ENCODE peak calls at places on chromosomes 16 and 17, in four cellular contexts. Q is K562, K is H1, C is GM12878. P is an unnamed sample.

GRCh38 chr17:34024303-34025178 is 230.5 kb upstream of the CCL2 start:
- DNase-seq in Q (peak), K (no peak), C (no peak), P (no peak)

GRCh38 chr17:4678448-4679026 is 25.4 kb downstream of the PELP1 start:
- DNase-seq in K (no peak), C (no peak), Q (no peak), P (peak)

GRCh38 chr16:76970087-76970744 is 220.8 kb upstream of the MON1B start:
- DNase-seq in C (no peak), K (no peak), Q (no peak), P (no peak)

GRCh38 chr17:27362909-27363308 is 69.0 kb downstream of the WSB1 start:
- DNase-seq in K (no peak), Q (no peak), C (no peak), P (no peak)

GRCh38 chr16:80006175-80006895 is 405.8 kb upstream of the MAF start:
- DNase-seq in C (no peak), K (no peak), Q (no peak), P (no peak)

GRCh38 chr16:89244754-89245153 is 27.3 kb downstream of the ZNF778 start:
- DNase-seq in K (no peak), C (no peak), Q (no peak), P (no peak)

GRCh38 chr17:27635275-27635823 is 4.4 kb downstream of the LGALS9 start:
- DNase-seq in K (no peak), Q (no peak), C (no peak), P (no peak)

GRCh38 chr16:65667013-65667578 is 545.2 kb upstream of the CDH11 start:
- DNase-seq in C (no peak), Q (peak), K (no peak), P (peak)

GRCh38 chr17:54029196-54029595 is 206.5 kb downstream of the KIF2B start:
- DNase-seq in C (no peak), Q (no peak), K (no peak), P (no peak)

GRCh38 chr17:70499067-70499786 is 329.9 kb downstream of the KCNJ2 start:
- DNase-seq in C (no peak), Q (no peak), K (no peak), P (no peak)

GRCh38 chr16:4160663-4161436 is 44.6 kb upstream of the ADCY9 start:
- DNase-seq in K (no peak), Q (no peak), C (no peak), P (no peak)

GRCh38 chr16:19945934-19946333 is 61.3 kb upstream of the GPRC5B start:
- DNase-seq in C (no peak), K (no peak), Q (no peak), P (no peak)

GRCh38 chr17:19369846-19370492 is 7.4 kb upstream of the B9D1 start:
- DNase-seq in C (no peak), K (no peak), Q (no peak), P (no peak)

GRCh38 chr16:566475-567361 is at the start of gene NHLRC4:
- DNase-seq in Q (peak), C (no peak), K (no peak), P (peak)

GRCh38 chr16:1950047-1950446 is 4.4 kb downstream of the RPL3L start:
- DNase-seq in C (no peak), K (no peak), Q (no peak), P (no peak)

GRCh38 chr17:17060001-17060929 is 18.0 kb downstream of the MPRIP start:
- DNase-seq in K (no peak), C (no peak), Q (no peak), P (no peak)

GRCh38 chr17:78111727-78112507 is 16.6 kb downstream of the TMC6 start:
- DNase-seq in K (no peak), C (no peak), Q (no peak), P (no peak)

GRCh38 chr17:79453481-79453880 is 157.4 kb downstream of the RBFOX3 start:
- DNase-seq in Q (no peak), C (no peak), K (no peak), P (no peak)

GRCh38 chr17:79838541-79839274 is 532 bp downstream of the CBX4 start:
- DNase-seq in C (no peak), Q (peak), K (no peak), P (no peak)

GRCh38 chr17:61205931-61206330 is 193.7 kb upstream of the TBX2 start:
- DNase-seq in K (no peak), Q (no peak), C (no peak), P (no peak)

GRCh38 chr17:77737442-77738265 is 220.8 kb upstream of the TNRC6C start:
- DNase-seq in K (no peak), Q (no peak), C (no peak), P (no peak)

GRCh38 chr17:81822996-81823799 is 9.9 kb downstream of the MCRIP1 start:
- DNase-seq in C (no peak), K (no peak), Q (no peak), P (no peak)

GRCh38 chr17:81828656-81829055 is 4.4 kb downstream of the MCRIP1 start:
- DNase-seq in C (no peak), K (no peak), Q (no peak), P (no peak)

GRCh38 chr17:81823800-81824550 is 9.1 kb downstream of the MCRIP1 start:
- DNase-seq in Q (no peak), C (no peak), K (no peak), P (no peak)

GRCh38 chr17:81824595-81824994 is 8.5 kb downstream of the MCRIP1 start:
- DNase-seq in K (no peak), C (no peak), Q (no peak), P (no peak)

DNA sequence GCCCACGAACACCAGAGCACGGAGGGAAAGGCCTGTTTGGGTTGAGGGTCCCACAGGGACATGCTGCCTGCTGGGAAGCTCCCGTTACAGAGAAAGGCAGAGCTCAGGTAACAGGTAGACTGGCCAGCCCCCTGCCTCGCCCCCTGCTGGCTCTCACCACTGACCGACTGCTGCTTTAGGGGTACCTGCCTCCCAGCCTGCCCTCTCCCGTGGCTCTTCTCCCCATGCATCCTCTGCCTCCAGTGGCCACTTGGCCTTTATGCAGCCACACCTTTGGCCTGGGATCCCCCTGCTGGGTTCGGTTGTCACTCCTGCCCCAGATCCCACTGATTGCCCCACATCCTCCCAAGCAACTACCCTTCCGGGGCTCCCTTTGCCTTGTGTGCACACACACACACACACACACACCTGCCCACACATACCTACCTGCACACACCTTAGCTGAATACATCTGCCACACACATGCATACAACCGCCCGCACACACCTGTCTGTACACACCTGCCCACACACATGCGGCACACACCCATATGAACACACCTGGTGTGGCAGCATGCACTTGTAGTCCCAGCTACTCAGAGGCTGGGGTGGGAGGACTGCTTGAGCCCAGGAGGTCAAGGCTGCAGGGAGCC is 7.1 kb downstream of the MCRIP1 start:
- DNase-seq in Q (no peak), K (no peak), C (no peak), P (peak)
- TF ChIP-seq ATF3 in Q (no peak), K (no peak), C (no peak), P (no peak)

GRCh38 chr16:53282975-53283946 is 151.0 kb upstream of the RBL2 start:
- DNase-seq in C (peak), Q (peak), K (no peak), P (peak)
- TF ChIP-seq CBX5 in C (no peak), Q (no peak), K (no peak), P (no peak)

DNA sequence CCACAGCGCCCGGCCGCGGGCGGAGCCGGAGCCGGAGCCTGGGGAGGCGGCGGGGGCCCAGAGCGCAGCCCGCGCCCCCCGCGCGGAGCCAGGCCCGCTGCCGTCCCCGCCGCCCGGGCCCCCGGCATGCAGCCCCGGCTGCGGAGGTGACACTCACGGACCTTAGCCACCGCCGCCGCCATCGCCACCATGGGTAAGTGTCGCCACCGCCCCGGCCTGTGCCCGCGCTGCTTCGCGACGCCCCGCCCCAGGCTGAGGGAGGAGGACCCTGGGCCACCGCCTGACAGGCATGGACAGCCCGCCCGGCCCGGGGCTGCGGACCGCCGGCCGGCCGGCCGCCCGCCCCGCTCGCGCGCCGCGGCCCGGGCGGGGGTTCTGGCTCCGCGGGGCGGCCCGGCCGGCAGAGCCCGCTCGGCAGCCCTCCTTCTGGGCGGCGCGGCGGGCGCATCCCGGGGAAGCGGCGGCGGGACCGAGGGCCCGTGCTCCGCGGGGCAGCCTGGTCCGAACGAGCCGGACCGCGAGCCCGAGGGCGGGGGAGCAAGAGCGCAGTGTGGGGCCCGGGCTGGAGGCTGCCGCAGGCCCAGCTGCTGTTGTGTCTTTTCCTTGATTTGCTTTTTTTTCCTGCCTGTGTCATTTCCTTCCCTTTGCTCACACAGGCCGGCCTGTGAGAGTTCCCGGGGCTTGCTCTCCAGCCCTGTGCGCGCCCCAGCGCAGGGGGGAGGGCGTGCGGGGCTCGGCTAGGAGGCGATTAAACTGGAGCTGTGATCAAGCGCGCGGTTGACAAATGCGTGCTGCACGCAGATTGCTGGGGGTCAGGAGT is 564 bp downstream of the MAP3K3 start:
- DNase-seq in C (no peak), Q (peak), K (no peak), P (peak)
- TF ChIP-seq ATF3 in C (no peak), Q (no peak), K (no peak), P (no peak)

DNA sequence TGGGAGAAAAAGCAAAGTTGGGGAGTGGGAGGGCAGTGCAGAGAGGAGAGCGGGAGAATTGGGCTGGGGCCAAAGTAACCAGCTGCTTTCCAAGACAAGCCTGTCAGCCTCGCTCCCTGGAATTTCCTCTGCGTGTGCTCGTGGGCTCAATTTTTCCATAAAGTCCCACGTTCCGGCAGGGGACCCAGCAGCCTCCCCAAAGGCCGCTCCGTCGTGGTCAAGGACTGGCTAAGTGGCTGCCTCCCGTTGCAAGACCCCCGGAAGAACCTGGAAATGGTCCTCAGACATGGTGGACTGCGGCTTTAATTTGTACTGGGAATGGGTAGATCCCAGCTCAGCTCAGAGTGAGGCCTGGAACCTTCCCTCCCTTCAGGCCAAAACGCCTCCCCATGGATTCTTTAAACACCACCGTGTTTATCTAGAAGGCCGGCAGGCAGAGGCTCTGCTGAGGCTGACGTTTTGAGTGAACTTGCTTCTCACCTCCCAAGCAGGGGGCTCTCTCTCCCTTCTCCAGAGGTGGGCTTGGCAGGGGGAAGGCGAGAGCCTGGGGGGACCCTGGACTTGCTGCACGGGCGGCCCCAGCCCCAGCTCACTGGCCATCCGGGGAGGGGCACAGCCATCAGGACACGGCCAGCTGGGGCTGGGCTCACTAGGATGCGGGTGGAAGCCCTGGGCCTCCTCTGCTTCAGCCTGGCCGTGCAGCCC is 190.0 kb downstream of the C16orf95 start:
- DNase-seq in C (no peak), K (no peak), Q (no peak), P (no peak)
- TF ChIP-seq CBX5 in C (no peak), K (no peak), Q (no peak), P (no peak)

DNA sequence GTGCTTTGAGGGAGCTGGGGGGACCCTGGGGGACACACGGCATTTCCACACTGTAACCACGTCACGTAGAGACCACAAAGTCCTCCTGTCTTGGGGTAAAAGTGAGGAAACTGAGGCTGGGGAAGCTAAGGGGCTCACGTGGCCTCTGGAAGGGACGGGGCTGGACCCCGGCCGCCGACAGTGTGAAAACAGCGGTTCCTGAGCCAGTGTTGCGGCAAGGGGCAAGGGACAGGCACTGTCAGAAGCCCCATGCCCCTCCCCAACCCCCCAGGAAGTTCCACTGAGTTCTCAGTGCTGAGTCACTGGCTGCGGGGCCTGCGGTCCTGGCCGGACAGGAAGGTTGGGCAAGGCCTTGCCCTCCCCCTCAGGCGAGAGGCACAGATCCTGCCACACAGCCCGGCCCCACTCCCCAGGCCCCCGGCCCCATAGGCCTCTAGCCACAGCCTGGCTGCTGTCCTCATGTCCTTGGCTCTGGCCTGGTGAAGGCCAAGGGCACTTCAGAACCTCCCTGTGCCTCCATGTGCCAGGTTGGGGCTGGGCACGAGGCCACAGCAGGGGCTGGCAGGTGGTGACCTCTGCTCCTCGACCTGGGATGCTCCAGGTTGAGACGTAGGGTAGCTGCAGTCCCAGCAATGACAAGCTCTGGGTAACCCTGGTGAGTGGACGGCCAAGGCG is 5.0 kb upstream of the CCDC57 start:
- DNase-seq in Q (peak), C (no peak), K (no peak), P (peak)
- TF ChIP-seq ATF3 in Q (no peak), C (no peak), K (no peak), P (peak)

GRCh38 chr17:8175795-8176196 is 384 bp downstream of the TMEM107 start:
- DNase-seq in Q (no peak), C (no peak), K (no peak), P (no peak)
- TF ChIP-seq CBX5 in Q (no peak), C (no peak), K (no peak), P (no peak)

GRCh38 chr17:10156579-10157488 is 41.6 kb downstream of the GAS7 start:
- DNase-seq in Q (no peak), K (no peak), C (peak), P (no peak)

GRCh38 chr17:10166181-10166935 is 32.0 kb downstream of the GAS7 start:
- DNase-seq in C (no peak), Q (no peak), K (no peak), P (no peak)

GRCh38 chr17:10156082-10156445 is 42.3 kb downstream of the GAS7 start:
- DNase-seq in K (no peak), C (no peak), Q (no peak), P (no peak)

GRCh38 chr17:10162034-10162433 is 36.4 kb downstream of the GAS7 start:
- DNase-seq in K (no peak), Q (no peak), C (no peak), P (no peak)

GRCh38 chr17:10161392-10161791 is 37.0 kb downstream of the GAS7 start:
- DNase-seq in Q (no peak), K (no peak), C (no peak), P (no peak)
- TF ChIP-seq ATF3 in Q (no peak), K (no peak), C (no peak), P (no peak)

DNA sequence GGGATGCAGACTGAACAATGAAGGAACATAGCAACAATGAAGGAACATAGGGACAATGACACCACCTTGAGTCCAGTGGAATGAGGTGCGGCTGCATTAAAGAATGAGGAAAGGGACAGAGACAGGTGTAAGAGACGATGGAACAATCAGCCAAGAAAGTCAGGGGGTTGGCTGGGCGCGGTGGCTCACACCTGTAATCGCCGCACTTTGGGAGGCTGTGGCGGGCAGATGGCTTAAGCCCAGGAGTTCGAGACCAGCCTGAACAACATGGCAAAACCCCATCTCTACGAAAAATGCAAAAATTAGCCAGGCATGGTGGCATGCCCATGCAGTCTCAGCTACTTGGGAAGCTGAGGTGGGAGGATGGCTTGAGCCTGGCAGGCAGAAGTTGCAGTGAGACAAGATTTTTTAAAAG is 13.6 kb upstream of the CBFB start:
- DNase-seq in Q (no peak), K (no peak), C (no peak), P (no peak)
- TF ChIP-seq CBX5 in Q (no peak), K (no peak), C (no peak), P (no peak)

P was measured in HepG2.